ENCODE peak calls at places on chromosomes 2 and 18, in nine cellular contexts. One of them, this sample, is unnamed.

GRCh38 chr2:134228493-134228903 is 25.4 kb upstream of the MGAT5 start:
- DNase-seq in endothelial cell: peak
- DNase-seq in RWPE1: no peak
- DNase-seq in activated CD8-positive, alpha-beta T cell treated with anti-CD3 and anti-CD28 coated beads for 36 hours: no peak
- DNase-seq in neural progenitor cell: no peak
- DNase-seq in A549: no peak
- DNase-seq in right atrium auricular region: no peak
- DNase-seq in AG09319: no peak
- DNase-seq in epithelial cell of esophagus: no peak
- DNase-seq in this sample: no peak

GRCh38 chr18:73950116-73950705 is 197.4 kb downstream of the FBXO15 start:
- DNase-seq in activated CD8-positive, alpha-beta T cell treated with anti-CD3 and anti-CD28 coated beads for 36 hours: no peak
- DNase-seq in endothelial cell: no peak
- DNase-seq in RWPE1: no peak
- DNase-seq in A549: no peak
- DNase-seq in neural progenitor cell: no peak
- DNase-seq in epithelial cell of esophagus: no peak
- DNase-seq in AG09319: no peak
- DNase-seq in right atrium auricular region: no peak
- DNase-seq in this sample: no peak

GRCh38 chr2:158936978-158937377 is 31.5 kb upstream of the TANC1 start:
- DNase-seq in AG09319: peak
- DNase-seq in neural progenitor cell: no peak
- DNase-seq in activated CD8-positive, alpha-beta T cell treated with anti-CD3 and anti-CD28 coated beads for 36 hours: no peak
- DNase-seq in endothelial cell: peak
- DNase-seq in right atrium auricular region: no peak
- DNase-seq in epithelial cell of esophagus: peak
- DNase-seq in A549: no peak
- DNase-seq in RWPE1: peak
- DNase-seq in this sample: no peak

GRCh38 chr2:239312741-239313246 is 88.0 kb downstream of the HDAC4 start:
- DNase-seq in neural progenitor cell: no peak
- DNase-seq in right atrium auricular region: peak
- DNase-seq in endothelial cell: no peak
- DNase-seq in RWPE1: no peak
- DNase-seq in epithelial cell of esophagus: no peak
- DNase-seq in A549: no peak
- DNase-seq in activated CD8-positive, alpha-beta T cell treated with anti-CD3 and anti-CD28 coated beads for 36 hours: no peak
- DNase-seq in AG09319: no peak
- DNase-seq in this sample: no peak

GRCh38 chr2:156512451-156512850 is 76.3 kb downstream of the GPD2 start:
- DNase-seq in activated CD8-positive, alpha-beta T cell treated with anti-CD3 and anti-CD28 coated beads for 36 hours: no peak
- DNase-seq in epithelial cell of esophagus: no peak
- DNase-seq in A549: no peak
- DNase-seq in AG09319: no peak
- DNase-seq in neural progenitor cell: no peak
- DNase-seq in endothelial cell: no peak
- DNase-seq in RWPE1: no peak
- DNase-seq in right atrium auricular region: no peak
- DNase-seq in this sample: no peak

GRCh38 chr2:77640924-77641323 is 118.7 kb upstream of the LRRTM4 start:
- DNase-seq in endothelial cell: no peak
- DNase-seq in A549: no peak
- DNase-seq in right atrium auricular region: no peak
- DNase-seq in neural progenitor cell: no peak
- DNase-seq in RWPE1: no peak
- DNase-seq in activated CD8-positive, alpha-beta T cell treated with anti-CD3 and anti-CD28 coated beads for 36 hours: no peak
- DNase-seq in AG09319: no peak
- DNase-seq in epithelial cell of esophagus: no peak
- DNase-seq in this sample: no peak

GRCh38 chr2:113981404-113982134 is 91.7 kb downstream of the ACTR3 start:
- DNase-seq in neural progenitor cell: no peak
- DNase-seq in right atrium auricular region: no peak
- DNase-seq in epithelial cell of esophagus: peak
- DNase-seq in RWPE1: no peak
- DNase-seq in activated CD8-positive, alpha-beta T cell treated with anti-CD3 and anti-CD28 coated beads for 36 hours: no peak
- DNase-seq in A549: no peak
- DNase-seq in endothelial cell: no peak
- DNase-seq in AG09319: no peak
- DNase-seq in this sample: no peak

GRCh38 chr18:75124967-75125358 is 84.0 kb downstream of the PTGR3 start:
- DNase-seq in endothelial cell: no peak
- DNase-seq in RWPE1: no peak
- DNase-seq in neural progenitor cell: no peak
- DNase-seq in AG09319: no peak
- DNase-seq in right atrium auricular region: no peak
- DNase-seq in activated CD8-positive, alpha-beta T cell treated with anti-CD3 and anti-CD28 coated beads for 36 hours: no peak
- DNase-seq in epithelial cell of esophagus: no peak
- DNase-seq in A549: no peak
- DNase-seq in this sample: no peak

GRCh38 chr18:48029296-48029986 is 99.0 kb upstream of the SMAD2 start:
- DNase-seq in A549: no peak
- DNase-seq in RWPE1: no peak
- DNase-seq in epithelial cell of esophagus: no peak
- DNase-seq in endothelial cell: no peak
- DNase-seq in AG09319: no peak
- DNase-seq in right atrium auricular region: no peak
- DNase-seq in activated CD8-positive, alpha-beta T cell treated with anti-CD3 and anti-CD28 coated beads for 36 hours: no peak
- DNase-seq in neural progenitor cell: no peak
- DNase-seq in this sample: peak

GRCh38 chr2:119073213-119073612 is 85.3 kb downstream of the C1QL2 start:
- DNase-seq in AG09319: no peak
- DNase-seq in epithelial cell of esophagus: no peak
- DNase-seq in activated CD8-positive, alpha-beta T cell treated with anti-CD3 and anti-CD28 coated beads for 36 hours: no peak
- DNase-seq in RWPE1: no peak
- DNase-seq in A549: no peak
- DNase-seq in right atrium auricular region: no peak
- DNase-seq in neural progenitor cell: no peak
- DNase-seq in endothelial cell: no peak
- DNase-seq in this sample: no peak

GRCh38 chr2:210814626-210815025 is 258.2 kb downstream of the CPS1 start:
- DNase-seq in endothelial cell: no peak
- DNase-seq in activated CD8-positive, alpha-beta T cell treated with anti-CD3 and anti-CD28 coated beads for 36 hours: no peak
- DNase-seq in epithelial cell of esophagus: no peak
- DNase-seq in A549: no peak
- DNase-seq in RWPE1: no peak
- DNase-seq in right atrium auricular region: no peak
- DNase-seq in AG09319: no peak
- DNase-seq in neural progenitor cell: no peak
- DNase-seq in this sample: no peak

DNA sequence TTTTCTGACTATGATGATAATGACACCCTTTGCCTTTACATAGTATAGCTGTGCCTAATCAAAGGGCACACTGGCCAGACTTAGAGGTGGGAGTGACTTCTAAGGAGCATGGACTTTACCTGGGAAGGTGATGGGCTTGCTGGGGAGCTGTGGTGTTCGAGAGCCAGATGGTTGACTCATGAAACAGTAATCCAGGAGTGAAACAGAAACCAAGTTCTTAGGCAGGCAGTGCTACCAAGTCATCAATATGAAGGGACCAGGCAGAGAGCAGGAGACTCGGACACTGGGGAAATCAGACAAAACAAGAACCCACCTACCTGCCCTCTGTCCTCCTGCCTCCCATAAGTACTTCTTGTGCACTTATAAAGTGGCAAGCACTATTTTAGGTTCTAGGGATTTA is 430.4 kb downstream of the DLGAP1 start:
- DNase-seq in right atrium auricular region: no peak
- DNase-seq in epithelial cell of esophagus: peak
- DNase-seq in A549: no peak
- DNase-seq in RWPE1: no peak
- DNase-seq in AG09319: no peak
- DNase-seq in neural progenitor cell: no peak
- DNase-seq in activated CD8-positive, alpha-beta T cell treated with anti-CD3 and anti-CD28 coated beads for 36 hours: no peak
- DNase-seq in endothelial cell: no peak
- DNase-seq in this sample: no peak
- TF ChIP-seq CTCF in right atrium auricular region: no peak
- TF ChIP-seq CTCF in epithelial cell of esophagus: no peak
- TF ChIP-seq CTCF in A549: no peak
- TF ChIP-seq CTCF in RWPE1: no peak
- TF ChIP-seq CTCF in AG09319: no peak
- TF ChIP-seq CTCF in neural progenitor cell: no peak
- TF ChIP-seq CTCF in activated CD8-positive, alpha-beta T cell treated with anti-CD3 and anti-CD28 coated beads for 36 hours: no peak
- TF ChIP-seq CTCF in endothelial cell: no peak
- TF ChIP-seq CTCF in this sample: no peak

DNA sequence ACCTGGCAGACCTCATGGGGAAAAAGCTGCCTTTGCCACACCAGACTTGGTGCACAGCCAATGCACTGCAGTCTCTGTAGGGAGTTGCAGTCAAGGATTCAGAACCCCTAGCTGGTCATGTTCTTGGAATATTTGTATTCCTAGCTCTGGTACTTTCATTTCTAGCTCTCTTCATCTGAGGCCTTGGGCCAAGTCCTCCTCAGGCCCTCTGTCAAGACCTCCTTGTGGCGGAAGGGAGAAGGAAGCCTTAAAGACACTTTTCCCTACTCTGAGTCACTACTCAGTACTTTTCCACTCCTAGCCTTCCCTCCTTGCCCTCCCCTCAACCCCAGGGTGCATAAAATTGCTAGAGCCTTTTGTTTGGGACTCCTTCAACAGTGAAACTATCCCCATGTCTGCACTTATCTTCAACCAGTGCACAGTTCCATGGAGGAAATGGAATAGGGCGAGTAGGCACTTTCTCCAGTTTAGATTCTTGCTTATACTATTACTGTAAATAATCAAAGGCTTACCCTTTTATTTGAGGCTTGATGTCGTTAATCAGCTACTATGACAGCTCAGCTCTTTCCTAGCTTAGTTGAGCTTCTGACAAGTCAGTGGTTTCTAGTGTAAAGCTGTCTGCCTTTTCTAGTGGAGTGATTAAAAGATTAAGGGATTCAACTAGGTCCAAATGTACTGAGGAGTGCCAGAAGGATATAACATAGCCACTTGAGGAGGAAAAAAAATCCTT is 15.8 kb downstream of the M1AP start:
- DNase-seq in epithelial cell of esophagus: no peak
- DNase-seq in A549: peak
- DNase-seq in RWPE1: no peak
- DNase-seq in right atrium auricular region: no peak
- DNase-seq in neural progenitor cell: peak
- DNase-seq in endothelial cell: no peak
- DNase-seq in activated CD8-positive, alpha-beta T cell treated with anti-CD3 and anti-CD28 coated beads for 36 hours: no peak
- DNase-seq in AG09319: no peak
- DNase-seq in this sample: no peak
- TF ChIP-seq CTCF in epithelial cell of esophagus: no peak
- TF ChIP-seq CTCF in A549: no peak
- TF ChIP-seq CTCF in RWPE1: no peak
- TF ChIP-seq CTCF in right atrium auricular region: no peak
- TF ChIP-seq CTCF in neural progenitor cell: peak
- TF ChIP-seq CTCF in endothelial cell: no peak
- TF ChIP-seq CTCF in activated CD8-positive, alpha-beta T cell treated with anti-CD3 and anti-CD28 coated beads for 36 hours: no peak
- TF ChIP-seq CTCF in AG09319: no peak
- TF ChIP-seq CTCF in this sample: no peak

DNA sequence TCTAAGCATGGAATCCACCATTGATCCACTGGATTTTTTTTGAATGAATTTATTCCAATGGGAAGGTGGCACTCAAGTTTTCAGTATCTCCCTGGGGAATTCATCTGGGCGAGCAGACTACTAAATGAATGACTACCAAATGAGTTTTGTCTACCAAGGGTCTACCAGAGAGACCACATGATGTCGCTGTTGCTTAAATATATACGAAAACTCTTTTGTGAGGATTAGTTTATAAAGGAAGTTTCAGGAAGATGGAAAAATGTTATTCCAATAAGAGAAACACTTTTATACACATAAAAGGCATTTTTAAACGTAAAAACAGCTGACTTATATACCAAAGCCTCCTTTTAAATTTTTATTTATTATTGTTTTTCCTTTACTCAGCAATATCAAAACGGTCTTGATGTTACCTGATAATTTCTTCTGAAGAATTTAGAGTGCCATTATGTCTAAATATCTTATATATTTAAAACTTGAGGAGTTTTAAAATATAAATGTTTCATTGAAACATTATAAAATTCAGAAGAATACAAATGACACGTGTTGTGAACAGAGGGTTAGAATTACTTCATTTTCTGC is 139.7 kb downstream of the HRH4 start:
- DNase-seq in activated CD8-positive, alpha-beta T cell treated with anti-CD3 and anti-CD28 coated beads for 36 hours: peak
- DNase-seq in AG09319: peak
- DNase-seq in epithelial cell of esophagus: peak
- DNase-seq in RWPE1: peak
- DNase-seq in right atrium auricular region: no peak
- DNase-seq in endothelial cell: peak
- DNase-seq in neural progenitor cell: peak
- DNase-seq in A549: peak
- DNase-seq in this sample: no peak
- TF ChIP-seq CTCF in activated CD8-positive, alpha-beta T cell treated with anti-CD3 and anti-CD28 coated beads for 36 hours: peak
- TF ChIP-seq CTCF in AG09319: peak
- TF ChIP-seq CTCF in epithelial cell of esophagus: peak
- TF ChIP-seq CTCF in RWPE1: peak
- TF ChIP-seq CTCF in right atrium auricular region: peak
- TF ChIP-seq CTCF in endothelial cell: peak
- TF ChIP-seq CTCF in neural progenitor cell: peak
- TF ChIP-seq CTCF in A549: peak
- TF ChIP-seq CTCF in this sample: peak

GRCh38 chr18:80249217-80250093 is 2.1 kb upstream of the PARD6G start:
- DNase-seq in AG09319: no peak
- DNase-seq in A549: no peak
- DNase-seq in activated CD8-positive, alpha-beta T cell treated with anti-CD3 and anti-CD28 coated beads for 36 hours: no peak
- DNase-seq in right atrium auricular region: peak
- DNase-seq in RWPE1: peak
- DNase-seq in endothelial cell: no peak
- DNase-seq in neural progenitor cell: no peak
- DNase-seq in epithelial cell of esophagus: peak
- DNase-seq in this sample: no peak

GRCh38 chr18:80245781-80246655 is 1.3 kb downstream of the PARD6G start:
- DNase-seq in activated CD8-positive, alpha-beta T cell treated with anti-CD3 and anti-CD28 coated beads for 36 hours: no peak
- DNase-seq in AG09319: no peak
- DNase-seq in RWPE1: peak
- DNase-seq in neural progenitor cell: peak
- DNase-seq in endothelial cell: peak
- DNase-seq in epithelial cell of esophagus: peak
- DNase-seq in right atrium auricular region: peak
- DNase-seq in A549: no peak
- DNase-seq in this sample: no peak

GRCh38 chr18:80246656-80247402 is 485 bp downstream of the PARD6G start:
- DNase-seq in epithelial cell of esophagus: peak
- DNase-seq in right atrium auricular region: peak
- DNase-seq in AG09319: no peak
- DNase-seq in A549: peak
- DNase-seq in endothelial cell: peak
- DNase-seq in neural progenitor cell: peak
- DNase-seq in RWPE1: peak
- DNase-seq in activated CD8-positive, alpha-beta T cell treated with anti-CD3 and anti-CD28 coated beads for 36 hours: peak
- DNase-seq in this sample: no peak

GRCh38 chr18:80244956-80245730 is 2.2 kb downstream of the PARD6G start:
- DNase-seq in neural progenitor cell: no peak
- DNase-seq in activated CD8-positive, alpha-beta T cell treated with anti-CD3 and anti-CD28 coated beads for 36 hours: no peak
- DNase-seq in epithelial cell of esophagus: no peak
- DNase-seq in endothelial cell: no peak
- DNase-seq in A549: no peak
- DNase-seq in RWPE1: no peak
- DNase-seq in AG09319: no peak
- DNase-seq in right atrium auricular region: peak
- DNase-seq in this sample: no peak

DNA sequence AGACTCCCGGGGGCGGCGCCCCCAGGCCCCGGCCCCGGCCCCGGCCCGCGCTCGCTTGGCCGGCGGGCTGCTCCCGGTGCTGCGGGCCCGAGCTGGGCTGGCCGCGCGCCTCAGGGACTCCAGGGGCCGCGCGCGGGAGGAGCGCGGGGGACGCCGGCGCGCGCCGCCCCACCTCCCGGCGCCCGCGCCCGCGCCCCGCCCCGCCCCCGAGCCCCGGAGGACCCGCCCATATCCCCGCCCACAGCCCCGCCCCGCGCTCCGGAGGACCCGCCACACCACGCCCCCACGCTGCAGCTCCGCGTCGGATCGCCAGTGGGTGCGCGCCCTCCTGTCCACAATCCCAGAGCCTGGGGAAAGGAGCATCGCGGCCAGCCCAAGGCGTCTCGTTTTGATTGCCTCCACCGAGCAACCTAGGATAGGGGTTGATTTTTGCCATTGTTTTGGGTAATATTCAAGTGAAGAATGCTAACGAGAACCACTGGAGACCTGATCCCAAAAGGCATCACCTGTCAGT is at the start of gene PARD6G:
- DNase-seq in A549: peak
- DNase-seq in AG09319: peak
- DNase-seq in RWPE1: peak
- DNase-seq in right atrium auricular region: peak
- DNase-seq in endothelial cell: peak
- DNase-seq in activated CD8-positive, alpha-beta T cell treated with anti-CD3 and anti-CD28 coated beads for 36 hours: peak
- DNase-seq in epithelial cell of esophagus: peak
- DNase-seq in neural progenitor cell: peak
- DNase-seq in this sample: peak
- TF ChIP-seq CTCF in A549: no peak
- TF ChIP-seq CTCF in AG09319: peak
- TF ChIP-seq CTCF in RWPE1: peak
- TF ChIP-seq CTCF in right atrium auricular region: peak
- TF ChIP-seq CTCF in endothelial cell: no peak
- TF ChIP-seq CTCF in activated CD8-positive, alpha-beta T cell treated with anti-CD3 and anti-CD28 coated beads for 36 hours: no peak
- TF ChIP-seq CTCF in epithelial cell of esophagus: peak
- TF ChIP-seq CTCF in neural progenitor cell: peak
- TF ChIP-seq CTCF in this sample: no peak

This sample was measured in CD14-positive monocyte.